ENCODE peak calls at places on chromosome 9, in five cellular contexts. R is dorsolateral prefrontal cortex, Q is PC-9, O is AG10803, P is Panc1. M is an unnamed sample.

GRCh38 chr9:21831841-21832509 is 29.5 kb downstream of the MTAP start:
- DNase-seq in P (no peak), Q (no peak), R (no peak), O (peak; percentile 84), M (peak; percentile 71)

GRCh38 chr9:134492281-134492691 is 149.3 kb upstream of the COL5A1 start:
- DNase-seq in Q (no peak), R (no peak), O (peak; percentile 97), P (no peak), M (peak; percentile 93)

GRCh38 chr9:124139001-124139400 is 118.7 kb upstream of the NEK6 start:
- DNase-seq in P (no peak), R (no peak), Q (no peak), O (peak; percentile 84), M (peak; percentile 69)

GRCh38 chr9:37990404-37991015 is 78.5 kb downstream of the SHB start:
- DNase-seq in R (no peak), P (no peak), O (no peak), Q (no peak), M (no peak)

GRCh38 chr9:124258765-124259272 is 1.1 kb downstream of the NEK6 start:
- DNase-seq in Q (no peak), R (no peak), P (no peak), O (no peak), M (peak; percentile 40)

GRCh38 chr9:114898741-114899140 is 31.6 kb downstream of the TNFSF8 start:
- DNase-seq in Q (no peak), R (no peak), O (no peak), P (no peak), M (no peak)

GRCh38 chr9:109036744-109037680 is 23.7 kb upstream of the CTNNAL1 start:
- DNase-seq in O (no peak), R (no peak), Q (peak; percentile 50), P (no peak), M (no peak)

GRCh38 chr9:79769476-79770275 is 197.9 kb downstream of the TLE4 start:
- DNase-seq in P (no peak), Q (no peak), R (no peak), O (no peak), M (no peak)

GRCh38 chr9:73780916-73781315 is 629.3 kb downstream of the ANXA1 start:
- DNase-seq in R (no peak), O (peak; percentile 70), Q (peak; percentile 51), P (no peak), M (peak; percentile 87)

GRCh38 chr9:131984564-131984963 is 95.1 kb downstream of the MED27 start:
- DNase-seq in Q (no peak), R (no peak), P (no peak), O (no peak), M (no peak)

GRCh38 chr9:87063246-87063645 is 115.9 kb upstream of the GAS1 start:
- DNase-seq in R (no peak), P (no peak), Q (no peak), O (peak; percentile 93), M (peak; percentile 47)

GRCh38 chr9:105822814-105823213 is 128.5 kb downstream of the TMEM38B start:
- DNase-seq in Q (no peak), O (no peak), P (no peak), R (no peak), M (no peak)

GRCh38 chr9:14383296-14383695 is 69.4 kb upstream of the NFIB start:
- DNase-seq in O (peak; percentile 15), Q (no peak), R (no peak), P (no peak), M (peak; percentile 76)

GRCh38 chr9:114153761-114154596 is 1.4 kb upstream of the COL27A1 start:
- DNase-seq in O (no peak), Q (no peak), P (no peak), R (no peak), M (peak; percentile 52)

GRCh38 chr9:99192786-99193465 is 28.8 kb downstream of the ALG2 start:
- DNase-seq in O (no peak), Q (no peak), P (no peak), R (no peak), M (peak; percentile 16)

GRCh38 chr9:78351816-78352215 is 54.9 kb downstream of the PSAT1 start:
- DNase-seq in P (no peak), R (no peak), O (no peak), Q (no peak), M (no peak)

GRCh38 chr9:129130791-129131190 is 19.6 kb downstream of the PTPA start:
- DNase-seq in O (no peak), R (no peak), P (no peak), Q (no peak), M (no peak)

GRCh38 chr9:118896356-118897000 is 472.8 kb downstream of the BRINP1 start:
- DNase-seq in R (no peak), P (no peak), O (no peak), Q (no peak), M (no peak)

GRCh38 chr9:134333874-134334581 is 7.8 kb downstream of the RXRA start:
- DNase-seq in R (no peak), P (no peak), Q (no peak), O (no peak), M (no peak)

GRCh38 chr9:77649109-77649812 is 1.1 kb upstream of the GNA14 start:
- DNase-seq in O (peak; percentile 23), Q (no peak), P (no peak), R (no peak), M (peak; percentile 9)

GRCh38 chr9:134706522-134706921 is 64.9 kb downstream of the COL5A1 start:
- DNase-seq in O (peak; percentile 31), Q (no peak), R (no peak), P (no peak), M (peak; percentile 24)

GRCh38 chr9:95822583-95823431 is 52.7 kb upstream of the ERCC6L2 start:
- DNase-seq in P (no peak), O (peak; percentile 78), Q (peak; percentile 93), R (no peak), M (peak; percentile 76)

GRCh38 chr9:3346549-3346948 is 179.3 kb downstream of the RFX3 start:
- DNase-seq in R (no peak), Q (no peak), O (no peak), P (no peak), M (no peak)

GRCh38 chr9:86614871-86615849 is 260.9 kb upstream of the TUT7 start:
- DNase-seq in O (peak; percentile 100), R (no peak), P (no peak), Q (peak; percentile 66), M (peak; percentile 63)

GRCh38 chr9:73116030-73116429 is 35.6 kb upstream of the ANXA1 start:
- DNase-seq in O (peak; percentile 47), R (no peak), Q (no peak), P (no peak), M (peak; percentile 77)

GRCh38 chr9:96139592-96140251 is 162.3 kb downstream of the HSD17B3 start:
- DNase-seq in O (peak; percentile 85), Q (no peak), P (no peak), R (peak; percentile 54), M (peak; percentile 91)

GRCh38 chr9:86239053-86239770 is 20.2 kb downstream of the C9orf153 start:
- DNase-seq in P (no peak), O (no peak), R (no peak), Q (no peak), M (no peak)

GRCh38 chr9:23586906-23587305 is 239.1 kb downstream of the ELAVL2 start:
- DNase-seq in P (no peak), Q (no peak), R (no peak), O (no peak), M (no peak)

DNA sequence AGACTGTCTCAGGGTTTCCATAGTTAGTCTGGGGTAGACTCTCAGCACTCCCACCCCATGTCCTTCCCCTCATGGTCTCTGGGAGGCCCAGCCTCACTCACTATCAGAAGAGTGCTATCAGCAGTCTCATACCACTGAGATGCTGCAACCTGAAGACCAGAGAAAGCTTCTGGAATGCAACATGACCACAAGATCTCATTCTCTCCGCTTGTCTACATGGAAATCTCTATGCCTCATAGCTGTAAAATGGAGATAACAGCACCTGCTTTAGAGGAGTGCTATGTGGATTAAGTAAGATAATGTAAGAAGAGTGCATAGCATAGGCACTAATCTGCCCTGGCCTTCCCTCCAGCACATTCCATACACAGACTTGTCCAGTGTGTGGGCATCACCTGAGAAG is 47.0 kb upstream of the ZNF169 start:
- DNase-seq in R (no peak), Q (peak; percentile 36), P (no peak), O (no peak), M (no peak)
- TF ChIP-seq CTCF in R (no peak), Q (no peak), P (no peak), O (no peak), M (no peak)

DNA sequence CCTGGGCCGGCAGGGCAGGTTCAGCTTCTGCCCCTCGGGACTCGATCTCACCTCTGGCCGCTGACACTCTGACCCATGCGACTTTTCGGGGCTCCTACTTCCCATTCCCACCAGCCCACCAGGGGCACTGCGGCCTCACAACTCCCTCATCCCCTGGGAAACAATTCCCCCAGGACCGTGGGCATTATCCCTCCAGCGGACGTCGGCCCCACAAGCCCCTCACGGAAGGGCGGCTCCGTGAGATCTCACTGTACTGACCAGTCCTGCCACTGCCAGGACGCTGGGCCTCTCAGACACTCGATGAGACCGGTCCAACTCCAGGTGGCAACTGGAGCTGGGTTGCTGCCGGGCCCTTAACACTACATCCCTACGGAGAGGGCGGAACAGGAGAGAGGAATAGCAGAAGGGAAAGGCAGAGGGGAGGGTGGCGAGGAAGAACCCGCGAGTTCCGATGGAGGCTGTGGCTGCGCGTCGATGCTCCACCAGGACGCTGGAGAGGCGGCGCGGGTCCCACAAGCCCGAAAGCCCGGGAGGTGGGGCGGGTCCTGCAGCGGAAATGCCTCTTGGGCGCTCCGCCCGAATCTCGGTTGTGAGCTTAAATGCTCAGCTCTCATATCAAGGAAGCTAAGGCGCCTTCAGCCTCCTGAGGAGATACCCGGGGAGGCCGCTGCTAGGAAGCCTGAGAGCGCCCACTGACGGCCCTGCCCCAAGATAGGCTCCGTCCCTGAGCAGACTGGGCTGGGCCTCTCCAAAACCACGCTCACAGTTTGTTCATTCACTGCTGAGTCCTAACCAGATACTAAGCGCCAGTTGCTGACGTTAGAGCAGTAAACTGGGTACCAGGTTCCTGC is 36.3 kb downstream of the VCP start:
- DNase-seq in R (no peak), Q (no peak), P (no peak), O (peak; percentile 52), M (peak; percentile 24)
- H3K4me3 ChIP-seq in R (no peak overlapping the region), Q (no peak overlapping the region), P (no peak overlapping the region), O (peak overlapping the region; percentile 43), M (peak overlapping the region; percentile 46)

GRCh38 chr9:130358928-130359327 is 85.8 kb upstream of the ASS1 start:
- DNase-seq in Q (no peak), P (no peak), R (no peak), O (no peak), M (no peak)

GRCh38 chr9:130361873-130362362 is 82.8 kb upstream of the ASS1 start:
- DNase-seq in O (no peak), P (no peak), R (no peak), Q (no peak), M (no peak)

GRCh38 chr9:130359819-130360218 is 84.9 kb upstream of the ASS1 start:
- DNase-seq in P (no peak), O (no peak), Q (no peak), R (no peak), M (no peak)

GRCh38 chr9:130362691-130363090 is 82.1 kb upstream of the ASS1 start:
- DNase-seq in O (no peak), P (no peak), Q (no peak), R (no peak), M (no peak)

GRCh38 chr9:130360672-130361071 is 84.1 kb upstream of the ASS1 start:
- DNase-seq in P (no peak), O (no peak), R (no peak), Q (no peak), M (no peak)
- TF ChIP-seq CTCF in P (no peak), O (no peak), R (no peak), Q (no peak), M (no peak)

GRCh38 chr9:7936201-7936600 is 136.6 kb upstream of the DMAC1 start:
- DNase-seq in P (no peak), Q (no peak), O (no peak), R (no peak), M (no peak)
- H3K4me3 ChIP-seq in P (no peak overlapping the region), Q (no peak overlapping the region), O (no peak overlapping the region), R (no peak overlapping the region), M (no peak overlapping the region)

M was measured in foreskin fibroblast.